ENCODE peak calls at places on chromosome 13, in four cellular contexts. One of them, this sample, is unnamed.

GRCh38 chr13:112968380-112968909 is 569 bp upstream of the MCF2L start:
- DNase-seq in SK-N-SH: peak
- DNase-seq in GM12878: no peak
- DNase-seq in K562: no peak
- DNase-seq in this sample: no peak

GRCh38 chr13:20190481-20191310 is 2.0 kb downstream of the GJB2 start:
- DNase-seq in SK-N-SH: no peak
- DNase-seq in GM12878: no peak
- DNase-seq in K562: no peak
- DNase-seq in this sample: no peak

GRCh38 chr13:98397221-98397620 is 179.7 kb downstream of the STK24 start:
- DNase-seq in GM12878: no peak
- DNase-seq in SK-N-SH: no peak
- DNase-seq in K562: no peak
- DNase-seq in this sample: no peak

GRCh38 chr13:48093588-48093987 is 1.3 kb downstream of the MED4 start:
- DNase-seq in K562: no peak
- DNase-seq in SK-N-SH: no peak
- DNase-seq in GM12878: no peak
- DNase-seq in this sample: no peak

GRCh38 chr13:74035881-74036280 is 98.3 kb downstream of the KLF12 start:
- DNase-seq in SK-N-SH: no peak
- DNase-seq in GM12878: no peak
- DNase-seq in K562: no peak
- DNase-seq in this sample: no peak

GRCh38 chr13:34361528-34361927 is 543.6 kb downstream of the RFC3 start:
- DNase-seq in K562: no peak
- DNase-seq in SK-N-SH: peak
- DNase-seq in GM12878: no peak
- DNase-seq in this sample: no peak

GRCh38 chr13:87497426-87497825 is 173.7 kb upstream of the SLITRK5 start:
- DNase-seq in SK-N-SH: no peak
- DNase-seq in GM12878: no peak
- DNase-seq in K562: no peak
- DNase-seq in this sample: no peak

GRCh38 chr13:97911311-97912138 is 42.0 kb upstream of the IPO5 start:
- DNase-seq in K562: peak
- DNase-seq in SK-N-SH: peak
- DNase-seq in GM12878: no peak
- DNase-seq in this sample: peak

GRCh38 chr13:100707818-100708740 is 33.5 kb upstream of the TMTC4 start:
- DNase-seq in SK-N-SH: no peak
- DNase-seq in K562: no peak
- DNase-seq in GM12878: no peak
- DNase-seq in this sample: no peak

GRCh38 chr13:86846501-86846900 is 824.7 kb upstream of the SLITRK5 start:
- DNase-seq in GM12878: no peak
- DNase-seq in SK-N-SH: no peak
- DNase-seq in K562: no peak
- DNase-seq in this sample: no peak

GRCh38 chr13:23506821-23507210 is 63.4 kb upstream of the TNFRSF19 start:
- DNase-seq in GM12878: no peak
- DNase-seq in K562: no peak
- DNase-seq in SK-N-SH: peak
- DNase-seq in this sample: no peak

GRCh38 chr13:93254775-93255174 is 28.2 kb downstream of the GPC6 start:
- DNase-seq in SK-N-SH: no peak
- DNase-seq in K562: no peak
- DNase-seq in GM12878: no peak
- DNase-seq in this sample: no peak

GRCh38 chr13:79211377-79211776 is 194.7 kb downstream of the RBM26 start:
- DNase-seq in GM12878: no peak
- DNase-seq in K562: no peak
- DNase-seq in SK-N-SH: no peak
- DNase-seq in this sample: no peak

GRCh38 chr13:110714798-110715394 is 1.4 kb downstream of the ING1 start:
- DNase-seq in SK-N-SH: no peak
- DNase-seq in K562: no peak
- DNase-seq in GM12878: no peak
- DNase-seq in this sample: peak

GRCh38 chr13:73411067-73411809 is 352.4 kb downstream of the KLF5 start:
- DNase-seq in GM12878: no peak
- DNase-seq in K562: no peak
- DNase-seq in SK-N-SH: no peak
- DNase-seq in this sample: no peak

GRCh38 chr13:97535619-97536018 is 101.7 kb downstream of the RAP2A start:
- DNase-seq in GM12878: no peak
- DNase-seq in K562: no peak
- DNase-seq in SK-N-SH: no peak
- DNase-seq in this sample: no peak

GRCh38 chr13:110138009-110138699 is 168.8 kb downstream of the COL4A1 start:
- DNase-seq in GM12878: peak
- DNase-seq in K562: peak
- DNase-seq in SK-N-SH: peak
- DNase-seq in this sample: peak

GRCh38 chr13:79988573-79988972 is 352.4 kb downstream of the SPRY2 start:
- DNase-seq in GM12878: no peak
- DNase-seq in K562: no peak
- DNase-seq in SK-N-SH: no peak
- DNase-seq in this sample: no peak

GRCh38 chr13:63636231-63636993 is 2220.8 kb upstream of the PCDH20 start:
- DNase-seq in SK-N-SH: no peak
- DNase-seq in GM12878: peak
- DNase-seq in K562: no peak
- DNase-seq in this sample: no peak

GRCh38 chr13:107586216-107586615 is 629.1 kb downstream of the LIG4 start:
- DNase-seq in SK-N-SH: no peak
- DNase-seq in K562: no peak
- DNase-seq in GM12878: no peak
- DNase-seq in this sample: no peak

GRCh38 chr13:45325806-45326205 is 15.2 kb downstream of the TPT1 start:
- DNase-seq in GM12878: no peak
- DNase-seq in SK-N-SH: no peak
- DNase-seq in K562: no peak
- DNase-seq in this sample: no peak

GRCh38 chr13:23391752-23392151 is 41.8 kb downstream of the SACS start:
- DNase-seq in GM12878: no peak
- DNase-seq in SK-N-SH: no peak
- DNase-seq in K562: no peak
- DNase-seq in this sample: no peak

GRCh38 chr13:22915442-22916082 is 265.2 kb upstream of the SGCG start:
- DNase-seq in GM12878: no peak
- DNase-seq in K562: peak
- DNase-seq in SK-N-SH: peak
- DNase-seq in this sample: peak

GRCh38 chr13:77429320-77430142 is 102.6 kb upstream of the MYCBP2 start:
- DNase-seq in K562: no peak
- DNase-seq in GM12878: peak
- DNase-seq in SK-N-SH: no peak
- DNase-seq in this sample: no peak

GRCh38 chr13:51935326-51936171 is 73.8 kb downstream of the CCDC70 start:
- DNase-seq in K562: peak
- DNase-seq in SK-N-SH: peak
- DNase-seq in GM12878: no peak
- DNase-seq in this sample: peak

GRCh38 chr13:75139291-75139690 is 342.7 kb downstream of the TBC1D4 start:
- DNase-seq in SK-N-SH: no peak
- DNase-seq in K562: no peak
- DNase-seq in GM12878: no peak
- DNase-seq in this sample: no peak

GRCh38 chr13:92948034-92948433 is 278.6 kb upstream of the GPC6 start:
- DNase-seq in SK-N-SH: no peak
- DNase-seq in GM12878: no peak
- DNase-seq in K562: no peak
- DNase-seq in this sample: no peak

GRCh38 chr13:77599351-77599750 is 63.8 kb downstream of the SCEL start:
- DNase-seq in GM12878: no peak
- DNase-seq in K562: no peak
- DNase-seq in SK-N-SH: no peak
- DNase-seq in this sample: no peak

GRCh38 chr13:28529836-28530235 is 34.9 kb upstream of the FLT1 start:
- DNase-seq in K562: no peak
- DNase-seq in SK-N-SH: no peak
- DNase-seq in GM12878: no peak
- DNase-seq in this sample: no peak

GRCh38 chr13:43331676-43332075 is 308.3 kb downstream of the DNAJC15 start:
- DNase-seq in SK-N-SH: no peak
- DNase-seq in K562: no peak
- DNase-seq in GM12878: no peak
- DNase-seq in this sample: no peak

GRCh38 chr13:21675095-21676007 is 4.5 kb downstream of the FGF9 start:
- DNase-seq in GM12878: no peak
- DNase-seq in SK-N-SH: peak
- DNase-seq in K562: no peak
- DNase-seq in this sample: peak

GRCh38 chr13:89750371-89750770 is 1597.1 kb upstream of the MIR17HG start:
- DNase-seq in SK-N-SH: no peak
- DNase-seq in K562: no peak
- DNase-seq in GM12878: no peak
- DNase-seq in this sample: no peak

GRCh38 chr13:111262715-111263114 is 57.7 kb upstream of the TEX29 start:
- DNase-seq in K562: no peak
- DNase-seq in SK-N-SH: no peak
- DNase-seq in GM12878: no peak
- DNase-seq in this sample: no peak

GRCh38 chr13:20353973-20354372 is 121.9 kb upstream of the GJB6 start:
- DNase-seq in GM12878: no peak
- DNase-seq in SK-N-SH: no peak
- DNase-seq in K562: no peak
- DNase-seq in this sample: no peak

GRCh38 chr13:45108716-45109706 is 11.3 kb upstream of the GTF2F2 start:
- DNase-seq in GM12878: peak
- DNase-seq in K562: no peak
- DNase-seq in SK-N-SH: no peak
- DNase-seq in this sample: peak

GRCh38 chr13:23348270-23349126 is 85.0 kb downstream of the SACS start:
- DNase-seq in K562: no peak
- DNase-seq in SK-N-SH: no peak
- DNase-seq in GM12878: no peak
- DNase-seq in this sample: no peak

GRCh38 chr13:31214379-31214778 is 14.6 kb downstream of the B3GLCT start:
- DNase-seq in GM12878: no peak
- DNase-seq in K562: no peak
- DNase-seq in SK-N-SH: no peak
- DNase-seq in this sample: no peak

GRCh38 chr13:25352230-25352629 is 19.5 kb upstream of the ATP8A2 start:
- DNase-seq in SK-N-SH: peak
- DNase-seq in GM12878: no peak
- DNase-seq in K562: peak
- DNase-seq in this sample: no peak

GRCh38 chr13:110912651-110913051 is 2.2 kb downstream of the ANKRD10 start:
- DNase-seq in GM12878: no peak
- DNase-seq in K562: no peak
- DNase-seq in SK-N-SH: no peak
- DNase-seq in this sample: no peak

DNA sequence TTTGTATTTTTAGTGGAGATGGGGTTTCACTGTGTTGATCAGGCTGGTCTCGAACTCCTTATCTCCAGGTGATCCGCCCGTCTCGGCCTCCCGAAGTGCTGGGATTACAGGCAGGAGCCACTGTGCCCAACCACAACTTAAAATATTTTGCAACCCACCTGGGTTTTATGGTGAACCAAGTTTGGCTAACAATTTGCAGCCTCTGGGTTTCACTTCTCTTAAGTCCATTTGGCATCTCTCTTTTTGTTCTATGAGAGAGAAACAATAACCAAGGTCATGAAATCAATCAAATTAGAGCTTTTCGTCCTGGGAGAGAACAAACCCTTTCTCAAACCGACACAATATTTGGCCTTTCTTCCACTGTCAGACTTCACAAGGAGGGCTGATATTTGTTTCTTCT is 5.6 kb upstream of the SMAD9 start:
- DNase-seq in SK-N-SH: no peak
- DNase-seq in GM12878: no peak
- DNase-seq in K562: no peak
- DNase-seq in this sample: no peak
- TF ChIP-seq USF1 in SK-N-SH: no peak
- TF ChIP-seq USF1 in GM12878: no peak
- TF ChIP-seq USF1 in K562: no peak
- TF ChIP-seq USF1 in this sample: no peak

GRCh38 chr13:102197193-102197592 is 204.7 kb downstream of the FGF14 start:
- DNase-seq in SK-N-SH: no peak
- DNase-seq in K562: no peak
- DNase-seq in GM12878: no peak
- DNase-seq in this sample: peak
- TF ChIP-seq CTCF in SK-N-SH: peak
- TF ChIP-seq CTCF in K562: no peak
- TF ChIP-seq CTCF in GM12878: no peak
- TF ChIP-seq CTCF in this sample: no peak

DNA sequence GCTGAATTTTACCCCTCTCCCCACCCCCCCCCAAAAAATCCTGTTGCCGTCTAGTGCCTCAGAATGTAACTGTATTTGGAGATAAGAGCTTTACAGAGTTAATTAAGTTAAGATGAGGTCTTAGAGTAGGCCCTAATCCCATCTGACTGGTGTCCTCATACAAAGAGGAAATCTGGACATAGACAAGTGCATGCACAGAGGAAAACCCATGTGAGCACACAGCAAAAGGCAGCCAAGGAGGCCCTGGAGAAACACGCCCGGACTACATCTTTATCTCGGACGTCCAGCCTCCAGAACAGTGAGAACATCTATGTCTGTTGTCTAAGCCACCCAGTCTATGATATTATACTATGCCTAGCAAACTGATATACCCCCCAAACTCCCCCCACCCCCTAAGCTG is 193.8 kb downstream of the KATNAL1 start:
- DNase-seq in GM12878: no peak
- DNase-seq in SK-N-SH: no peak
- DNase-seq in K562: no peak
- DNase-seq in this sample: no peak
- TF ChIP-seq USF1 in GM12878: no peak
- TF ChIP-seq USF1 in SK-N-SH: no peak
- TF ChIP-seq USF1 in K562: no peak
- TF ChIP-seq USF1 in this sample: no peak

GRCh38 chr13:71979616-71980015 is 112.6 kb upstream of the DACH1 start:
- DNase-seq in GM12878: no peak
- DNase-seq in K562: no peak
- DNase-seq in SK-N-SH: no peak
- DNase-seq in this sample: peak
- TF ChIP-seq CTCF in GM12878: peak
- TF ChIP-seq CTCF in K562: no peak
- TF ChIP-seq CTCF in SK-N-SH: peak
- TF ChIP-seq CTCF in this sample: peak

DNA sequence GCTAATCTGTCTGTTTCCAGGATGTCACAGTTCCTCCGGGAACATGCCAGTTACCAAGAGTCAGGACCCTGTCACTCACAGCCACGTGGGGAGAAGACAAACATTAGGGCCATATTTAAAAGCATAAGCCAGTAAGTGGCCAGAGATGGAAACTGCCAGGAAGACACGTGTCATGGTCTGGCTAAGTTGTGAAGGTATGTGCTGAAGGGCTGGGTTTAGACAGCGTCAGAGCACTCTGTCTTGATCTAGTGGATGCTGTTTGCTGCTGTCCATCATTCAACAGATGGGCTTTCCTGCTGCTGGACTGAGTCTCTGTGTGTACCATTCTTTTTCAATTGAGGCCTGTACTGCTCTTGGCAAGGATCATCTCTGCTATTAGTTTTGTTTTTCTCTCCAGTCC is 128.6 kb downstream of the HS6ST3 start:
- DNase-seq in GM12878: no peak
- DNase-seq in K562: no peak
- DNase-seq in SK-N-SH: no peak
- DNase-seq in this sample: no peak
- TF ChIP-seq USF1 in GM12878: no peak
- TF ChIP-seq USF1 in K562: no peak
- TF ChIP-seq USF1 in SK-N-SH: no peak
- TF ChIP-seq USF1 in this sample: no peak